ENCODE peak calls at places on chromosomes 7 and 10, in four cellular contexts. One of them, this sample, is unnamed.

GRCh38 chr7:25427721-25428120 is 199.4 kb upstream of the NPVF start:
- DNase-seq in HepG2: no peak
- DNase-seq in HEK293T: no peak
- DNase-seq in K562: no peak
- DNase-seq in this sample: no peak

GRCh38 chr7:134587736-134588135 is 38.8 kb downstream of the AKR1B15 start:
- DNase-seq in HepG2: no peak
- DNase-seq in K562: no peak
- DNase-seq in HEK293T: no peak
- DNase-seq in this sample: no peak

GRCh38 chr7:117588352-117588794 is 108.5 kb downstream of the CFTR start:
- DNase-seq in HepG2: peak; percentile 18
- DNase-seq in K562: no peak
- DNase-seq in HEK293T: no peak
- DNase-seq in this sample: no peak

GRCh38 chr10:91034042-91034441 is 113.2 kb upstream of the ANKRD1 start:
- DNase-seq in K562: no peak
- DNase-seq in HepG2: no peak
- DNase-seq in HEK293T: no peak
- DNase-seq in this sample: no peak

GRCh38 chr10:15651175-15651574 is 68.5 kb downstream of the ITGA8 start:
- DNase-seq in HEK293T: no peak
- DNase-seq in K562: no peak
- DNase-seq in HepG2: no peak
- DNase-seq in this sample: no peak

GRCh38 chr7:135248546-135248945 is 14.9 kb downstream of the STRA8 start:
- DNase-seq in K562: no peak
- DNase-seq in HepG2: no peak
- DNase-seq in HEK293T: no peak
- DNase-seq in this sample: no peak

GRCh38 chr10:95693331-95693667 is 428 bp downstream of the TCTN3 start:
- DNase-seq in K562: no peak
- DNase-seq in HepG2: no peak
- DNase-seq in HEK293T: peak; percentile 17
- DNase-seq in this sample: no peak

GRCh38 chr10:47223236-47223635 is 76.8 kb upstream of the GDF10 start:
- DNase-seq in HEK293T: no peak
- DNase-seq in K562: no peak
- DNase-seq in HepG2: no peak
- DNase-seq in this sample: no peak

GRCh38 chr10:132585732-132586722 is 48.4 kb downstream of the INPP5A start:
- DNase-seq in K562: no peak
- DNase-seq in HEK293T: no peak
- DNase-seq in HepG2: no peak
- DNase-seq in this sample: peak; percentile 7
- TF ChIP-seq ELF4 in K562: no peak
- TF ChIP-seq ELF4 in HEK293T: no peak
- TF ChIP-seq ELF4 in HepG2: no peak
- TF ChIP-seq ELF4 in this sample: no peak

DNA sequence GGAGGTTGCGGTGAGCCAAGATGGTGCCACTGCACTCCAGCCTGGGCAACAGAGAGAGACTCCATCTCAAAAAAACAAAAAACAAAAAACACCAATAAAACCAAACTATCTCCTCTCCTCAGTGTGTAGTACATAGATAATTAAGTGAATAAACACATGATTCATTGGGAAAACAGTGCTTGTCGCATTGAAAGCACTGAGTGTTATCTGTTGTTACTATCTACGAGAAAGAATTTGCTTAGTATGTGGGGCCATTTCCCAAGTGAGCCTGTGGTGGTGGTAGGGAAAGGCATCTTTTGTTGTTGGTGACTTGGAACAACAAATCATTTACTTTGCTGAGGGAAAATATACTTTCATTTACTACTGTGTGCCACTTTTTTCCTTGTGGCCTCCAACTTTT is 42.6 kb downstream of the RSBN1L start:
- DNase-seq in HEK293T: no peak
- DNase-seq in K562: no peak
- DNase-seq in HepG2: no peak
- DNase-seq in this sample: no peak
- TF ChIP-seq ELF4 in HEK293T: no peak
- TF ChIP-seq ELF4 in K562: no peak
- TF ChIP-seq ELF4 in HepG2: no peak
- TF ChIP-seq ELF4 in this sample: no peak

GRCh38 chr10:64814201-64814600 is 1293.0 kb downstream of the REEP3 start:
- DNase-seq in HepG2: no peak
- DNase-seq in HEK293T: no peak
- DNase-seq in K562: no peak
- DNase-seq in this sample: no peak
- TF ChIP-seq ELF4 in HepG2: no peak
- TF ChIP-seq ELF4 in HEK293T: no peak
- TF ChIP-seq ELF4 in K562: no peak
- TF ChIP-seq ELF4 in this sample: no peak

DNA sequence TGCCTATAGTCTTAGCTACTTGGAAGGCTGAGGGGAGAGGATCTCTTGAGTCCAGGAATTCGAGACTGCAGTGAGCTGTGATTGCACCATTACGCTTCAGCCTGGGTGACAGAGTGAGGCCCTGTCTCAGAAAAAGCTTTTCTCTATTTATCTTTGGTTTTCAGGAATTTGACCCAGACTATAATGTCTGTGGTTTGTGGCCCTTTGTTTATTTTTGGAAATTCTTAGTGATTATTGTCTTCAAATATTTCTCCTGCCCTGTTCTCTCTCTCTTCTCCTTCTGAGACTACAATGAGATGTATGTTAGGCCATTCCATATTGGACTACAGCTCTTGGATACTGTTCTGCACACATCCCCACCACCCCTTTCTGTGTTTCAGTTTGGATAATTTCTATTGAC is 4.7 kb downstream of the MUC12 start:
- DNase-seq in K562: no peak
- DNase-seq in HepG2: no peak
- DNase-seq in HEK293T: no peak
- DNase-seq in this sample: no peak
- TF ChIP-seq ELF4 in K562: no peak
- TF ChIP-seq ELF4 in HepG2: no peak
- TF ChIP-seq ELF4 in HEK293T: no peak
- TF ChIP-seq ELF4 in this sample: no peak

DNA sequence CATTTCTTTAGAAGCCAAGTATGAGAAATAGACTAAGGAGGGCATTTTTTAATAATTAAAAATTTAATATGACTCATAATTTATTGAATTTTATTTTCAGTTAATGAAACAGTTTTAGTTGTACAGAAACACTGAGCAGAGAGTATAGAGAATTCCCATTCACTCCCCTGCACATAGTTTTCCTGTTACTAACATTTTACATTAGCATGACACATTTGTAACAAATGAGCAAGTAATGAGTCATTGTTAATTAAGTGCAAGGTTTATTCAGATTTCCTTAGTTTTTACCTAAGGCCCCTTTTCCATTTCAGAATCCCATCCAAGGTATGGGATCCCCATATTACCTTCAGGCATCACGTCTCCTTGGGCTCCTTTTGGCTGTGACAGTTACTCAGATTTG is 271.5 kb upstream of the FZD8 start:
- DNase-seq in HepG2: no peak
- DNase-seq in HEK293T: no peak
- DNase-seq in K562: no peak
- DNase-seq in this sample: no peak
- TF ChIP-seq ELF4 in HepG2: no peak
- TF ChIP-seq ELF4 in HEK293T: no peak
- TF ChIP-seq ELF4 in K562: no peak
- TF ChIP-seq ELF4 in this sample: no peak

GRCh38 chr7:18315241-18315640 is 180.3 kb upstream of the HDAC9 start:
- DNase-seq in HEK293T: no peak
- DNase-seq in HepG2: no peak
- DNase-seq in K562: no peak
- DNase-seq in this sample: no peak

GRCh38 chr7:18320422-18320821 is 175.1 kb upstream of the HDAC9 start:
- DNase-seq in K562: no peak
- DNase-seq in HepG2: no peak
- DNase-seq in HEK293T: no peak
- DNase-seq in this sample: no peak

GRCh38 chr7:18317956-18318355 is 177.6 kb upstream of the HDAC9 start:
- DNase-seq in HEK293T: no peak
- DNase-seq in K562: no peak
- DNase-seq in HepG2: no peak
- DNase-seq in this sample: no peak

GRCh38 chr7:18320971-18321567 is 174.5 kb upstream of the HDAC9 start:
- DNase-seq in HEK293T: peak; percentile 17
- DNase-seq in HepG2: peak; percentile 23
- DNase-seq in K562: peak; percentile 37
- DNase-seq in this sample: no peak
- TF ChIP-seq ELF4 in HEK293T: no peak
- TF ChIP-seq ELF4 in HepG2: no peak
- TF ChIP-seq ELF4 in K562: no peak
- TF ChIP-seq ELF4 in this sample: no peak

GRCh38 chr10:119655566-119656001 is 4.4 kb downstream of the BAG3 start:
- DNase-seq in HepG2: no peak
- DNase-seq in HEK293T: no peak
- DNase-seq in K562: no peak
- DNase-seq in this sample: no peak

GRCh38 chr10:119653209-119653608 is 2.0 kb downstream of the BAG3 start:
- DNase-seq in K562: no peak
- DNase-seq in HEK293T: no peak
- DNase-seq in HepG2: no peak
- DNase-seq in this sample: no peak

GRCh38 chr10:119652361-119652760 is 1.2 kb downstream of the BAG3 start:
- DNase-seq in HEK293T: peak; percentile 65
- DNase-seq in K562: no peak
- DNase-seq in HepG2: peak; percentile 35
- DNase-seq in this sample: no peak

GRCh38 chr10:119656760-119657159 is 5.6 kb downstream of the BAG3 start:
- DNase-seq in K562: no peak
- DNase-seq in HepG2: no peak
- DNase-seq in HEK293T: no peak
- DNase-seq in this sample: no peak

GRCh38 chr10:119654540-119654939 is 3.4 kb downstream of the BAG3 start:
- DNase-seq in K562: no peak
- DNase-seq in HepG2: peak; percentile 27
- DNase-seq in HEK293T: no peak
- DNase-seq in this sample: no peak
- TF ChIP-seq ELF4 in K562: no peak
- TF ChIP-seq ELF4 in HepG2: no peak
- TF ChIP-seq ELF4 in HEK293T: no peak
- TF ChIP-seq ELF4 in this sample: no peak

GRCh38 chr7:8190121-8190895 is 71.7 kb downstream of the ICA1 start:
- DNase-seq in HepG2: peak; percentile 44
- DNase-seq in HEK293T: peak; percentile 26
- DNase-seq in K562: no peak
- DNase-seq in this sample: peak; percentile 36
- TF ChIP-seq ELF4 in HepG2: no peak
- TF ChIP-seq ELF4 in HEK293T: no peak
- TF ChIP-seq ELF4 in K562: no peak
- TF ChIP-seq ELF4 in this sample: no peak

GRCh38 chr10:117535752-117536358 is 6.7 kb upstream of the EMX2 start:
- DNase-seq in K562: no peak
- DNase-seq in HEK293T: no peak
- DNase-seq in HepG2: no peak
- DNase-seq in this sample: no peak
- TF ChIP-seq ELF4 in K562: no peak
- TF ChIP-seq ELF4 in HEK293T: no peak
- TF ChIP-seq ELF4 in HepG2: no peak
- TF ChIP-seq ELF4 in this sample: no peak

GRCh38 chr10:85575441-85575840 is 791.2 kb downstream of the GRID1 start:
- DNase-seq in HepG2: no peak
- DNase-seq in HEK293T: no peak
- DNase-seq in K562: no peak
- DNase-seq in this sample: no peak

GRCh38 chr10:85581357-85581756 is 785.2 kb downstream of the GRID1 start:
- DNase-seq in HEK293T: no peak
- DNase-seq in K562: no peak
- DNase-seq in HepG2: no peak
- DNase-seq in this sample: no peak

GRCh38 chr10:85580585-85580984 is 786.0 kb downstream of the GRID1 start:
- DNase-seq in K562: no peak
- DNase-seq in HepG2: no peak
- DNase-seq in HEK293T: no peak
- DNase-seq in this sample: no peak
- TF ChIP-seq ELF4 in K562: no peak
- TF ChIP-seq ELF4 in HepG2: no peak
- TF ChIP-seq ELF4 in HEK293T: no peak
- TF ChIP-seq ELF4 in this sample: no peak

This sample was measured in WTC11.